ENCODE peak calls at places on chromosomes 3 and 15, in seven cellular contexts. One of them, this sample, is unnamed.

GRCh38 chr3:58495101-58495500 is 3.2 kb downstream of the KCTD6 start:
- DNase-seq in NCI-H69: peak
- DNase-seq in NCI-H510A treated with DMSO at 0.1 percent for 48 hours: no peak
- DNase-seq in NCI-H1092: no peak
- DNase-seq in activated CD4-positive, alpha-beta T cell treated with anti-CD3 and anti-CD28 coated beads, Interleukin-2, amount 50 U/mL, for 48 hours: no peak
- DNase-seq in foreskin fibroblast: peak
- DNase-seq in CD4-positive, alpha-beta T cell: no peak
- DNase-seq in this sample: peak

GRCh38 chr3:52228751-52229291 is 3.4 kb upstream of the TLR9 start:
- DNase-seq in NCI-H69: no peak
- DNase-seq in NCI-H510A treated with DMSO at 0.1 percent for 48 hours: no peak
- DNase-seq in NCI-H1092: no peak
- DNase-seq in activated CD4-positive, alpha-beta T cell treated with anti-CD3 and anti-CD28 coated beads, Interleukin-2, amount 50 U/mL, for 48 hours: no peak
- DNase-seq in foreskin fibroblast: no peak
- DNase-seq in CD4-positive, alpha-beta T cell: no peak
- DNase-seq in this sample: no peak

GRCh38 chr3:97793415-97794019 is 28.3 kb upstream of the CRYBG3 start:
- DNase-seq in NCI-H69: peak
- DNase-seq in NCI-H510A treated with DMSO at 0.1 percent for 48 hours: peak
- DNase-seq in NCI-H1092: peak
- DNase-seq in activated CD4-positive, alpha-beta T cell treated with anti-CD3 and anti-CD28 coated beads, Interleukin-2, amount 50 U/mL, for 48 hours: no peak
- DNase-seq in foreskin fibroblast: peak
- DNase-seq in CD4-positive, alpha-beta T cell: no peak
- DNase-seq in this sample: peak

GRCh38 chr3:31462050-31462569 is 70.6 kb upstream of the STT3B start:
- DNase-seq in NCI-H69: peak
- DNase-seq in NCI-H510A treated with DMSO at 0.1 percent for 48 hours: no peak
- DNase-seq in NCI-H1092: no peak
- DNase-seq in activated CD4-positive, alpha-beta T cell treated with anti-CD3 and anti-CD28 coated beads, Interleukin-2, amount 50 U/mL, for 48 hours: peak
- DNase-seq in foreskin fibroblast: no peak
- DNase-seq in CD4-positive, alpha-beta T cell: peak
- DNase-seq in this sample: no peak

GRCh38 chr3:66465587-66465986 is 35.2 kb downstream of the LRIG1 start:
- DNase-seq in NCI-H69: no peak
- DNase-seq in NCI-H510A treated with DMSO at 0.1 percent for 48 hours: no peak
- DNase-seq in NCI-H1092: no peak
- DNase-seq in activated CD4-positive, alpha-beta T cell treated with anti-CD3 and anti-CD28 coated beads, Interleukin-2, amount 50 U/mL, for 48 hours: no peak
- DNase-seq in foreskin fibroblast: no peak
- DNase-seq in CD4-positive, alpha-beta T cell: no peak
- DNase-seq in this sample: no peak

GRCh38 chr3:55556622-55557531 is 69.8 kb upstream of the WNT5A start:
- DNase-seq in NCI-H69: no peak
- DNase-seq in NCI-H510A treated with DMSO at 0.1 percent for 48 hours: no peak
- DNase-seq in NCI-H1092: no peak
- DNase-seq in activated CD4-positive, alpha-beta T cell treated with anti-CD3 and anti-CD28 coated beads, Interleukin-2, amount 50 U/mL, for 48 hours: no peak
- DNase-seq in foreskin fibroblast: peak
- DNase-seq in CD4-positive, alpha-beta T cell: no peak
- DNase-seq in this sample: peak

GRCh38 chr3:34483290-34483887 is 685.0 kb downstream of the PDCD6IP start:
- DNase-seq in NCI-H69: no peak
- DNase-seq in NCI-H510A treated with DMSO at 0.1 percent for 48 hours: no peak
- DNase-seq in NCI-H1092: no peak
- DNase-seq in activated CD4-positive, alpha-beta T cell treated with anti-CD3 and anti-CD28 coated beads, Interleukin-2, amount 50 U/mL, for 48 hours: no peak
- DNase-seq in foreskin fibroblast: no peak
- DNase-seq in CD4-positive, alpha-beta T cell: no peak
- DNase-seq in this sample: no peak

GRCh38 chr3:112446343-112446742 is 52.9 kb downstream of the BTLA start:
- DNase-seq in NCI-H69: no peak
- DNase-seq in NCI-H510A treated with DMSO at 0.1 percent for 48 hours: no peak
- DNase-seq in NCI-H1092: no peak
- DNase-seq in activated CD4-positive, alpha-beta T cell treated with anti-CD3 and anti-CD28 coated beads, Interleukin-2, amount 50 U/mL, for 48 hours: no peak
- DNase-seq in foreskin fibroblast: no peak
- DNase-seq in CD4-positive, alpha-beta T cell: no peak
- DNase-seq in this sample: peak

GRCh38 chr3:128432301-128432897 is 34.3 kb downstream of the DNAJB8 start:
- DNase-seq in NCI-H69: peak
- DNase-seq in NCI-H510A treated with DMSO at 0.1 percent for 48 hours: peak
- DNase-seq in NCI-H1092: no peak
- DNase-seq in activated CD4-positive, alpha-beta T cell treated with anti-CD3 and anti-CD28 coated beads, Interleukin-2, amount 50 U/mL, for 48 hours: no peak
- DNase-seq in foreskin fibroblast: no peak
- DNase-seq in CD4-positive, alpha-beta T cell: no peak
- DNase-seq in this sample: no peak

GRCh38 chr15:62165793-62166380 is 802 bp upstream of the C2CD4B start:
- DNase-seq in NCI-H69: peak
- DNase-seq in NCI-H510A treated with DMSO at 0.1 percent for 48 hours: no peak
- DNase-seq in NCI-H1092: no peak
- DNase-seq in activated CD4-positive, alpha-beta T cell treated with anti-CD3 and anti-CD28 coated beads, Interleukin-2, amount 50 U/mL, for 48 hours: no peak
- DNase-seq in foreskin fibroblast: no peak
- DNase-seq in CD4-positive, alpha-beta T cell: no peak
- DNase-seq in this sample: no peak

GRCh38 chr3:109985942-109986555 is 648.7 kb upstream of the DPPA4 start:
- DNase-seq in NCI-H69: no peak
- DNase-seq in NCI-H510A treated with DMSO at 0.1 percent for 48 hours: no peak
- DNase-seq in NCI-H1092: no peak
- DNase-seq in activated CD4-positive, alpha-beta T cell treated with anti-CD3 and anti-CD28 coated beads, Interleukin-2, amount 50 U/mL, for 48 hours: no peak
- DNase-seq in foreskin fibroblast: no peak
- DNase-seq in CD4-positive, alpha-beta T cell: no peak
- DNase-seq in this sample: peak

GRCh38 chr15:48493084-48493762 is 152.3 kb downstream of the FBN1 start:
- DNase-seq in NCI-H69: no peak
- DNase-seq in NCI-H510A treated with DMSO at 0.1 percent for 48 hours: no peak
- DNase-seq in NCI-H1092: no peak
- DNase-seq in activated CD4-positive, alpha-beta T cell treated with anti-CD3 and anti-CD28 coated beads, Interleukin-2, amount 50 U/mL, for 48 hours: no peak
- DNase-seq in foreskin fibroblast: peak
- DNase-seq in CD4-positive, alpha-beta T cell: no peak
- DNase-seq in this sample: peak

GRCh38 chr3:124767259-124767658 is 37.0 kb downstream of the UMPS start:
- DNase-seq in NCI-H69: no peak
- DNase-seq in NCI-H510A treated with DMSO at 0.1 percent for 48 hours: no peak
- DNase-seq in NCI-H1092: no peak
- DNase-seq in activated CD4-positive, alpha-beta T cell treated with anti-CD3 and anti-CD28 coated beads, Interleukin-2, amount 50 U/mL, for 48 hours: no peak
- DNase-seq in foreskin fibroblast: no peak
- DNase-seq in CD4-positive, alpha-beta T cell: no peak
- DNase-seq in this sample: no peak

GRCh38 chr3:38153986-38154608 is 11.2 kb upstream of the OXSR1 start:
- DNase-seq in NCI-H69: peak
- DNase-seq in NCI-H510A treated with DMSO at 0.1 percent for 48 hours: no peak
- DNase-seq in NCI-H1092: no peak
- DNase-seq in activated CD4-positive, alpha-beta T cell treated with anti-CD3 and anti-CD28 coated beads, Interleukin-2, amount 50 U/mL, for 48 hours: no peak
- DNase-seq in foreskin fibroblast: peak
- DNase-seq in CD4-positive, alpha-beta T cell: no peak
- DNase-seq in this sample: peak

GRCh38 chr3:133758969-133759739 is 13.0 kb downstream of the TF start:
- DNase-seq in NCI-H69: no peak
- DNase-seq in NCI-H510A treated with DMSO at 0.1 percent for 48 hours: no peak
- DNase-seq in NCI-H1092: no peak
- DNase-seq in activated CD4-positive, alpha-beta T cell treated with anti-CD3 and anti-CD28 coated beads, Interleukin-2, amount 50 U/mL, for 48 hours: no peak
- DNase-seq in foreskin fibroblast: no peak
- DNase-seq in CD4-positive, alpha-beta T cell: no peak
- DNase-seq in this sample: no peak

GRCh38 chr15:64894395-64895056 is 17.2 kb upstream of the ANKDD1A start:
- DNase-seq in NCI-H69: no peak
- DNase-seq in NCI-H510A treated with DMSO at 0.1 percent for 48 hours: peak
- DNase-seq in NCI-H1092: no peak
- DNase-seq in activated CD4-positive, alpha-beta T cell treated with anti-CD3 and anti-CD28 coated beads, Interleukin-2, amount 50 U/mL, for 48 hours: peak
- DNase-seq in foreskin fibroblast: no peak
- DNase-seq in CD4-positive, alpha-beta T cell: peak
- DNase-seq in this sample: no peak

GRCh38 chr3:172836390-172836997 is 86.0 kb downstream of the ECT2 start:
- DNase-seq in NCI-H69: peak
- DNase-seq in NCI-H510A treated with DMSO at 0.1 percent for 48 hours: peak
- DNase-seq in NCI-H1092: peak
- DNase-seq in activated CD4-positive, alpha-beta T cell treated with anti-CD3 and anti-CD28 coated beads, Interleukin-2, amount 50 U/mL, for 48 hours: peak
- DNase-seq in foreskin fibroblast: peak
- DNase-seq in CD4-positive, alpha-beta T cell: no peak
- DNase-seq in this sample: peak

GRCh38 chr3:71998995-71999673 is 214.2 kb upstream of the PROK2 start:
- DNase-seq in NCI-H69: no peak
- DNase-seq in NCI-H510A treated with DMSO at 0.1 percent for 48 hours: no peak
- DNase-seq in NCI-H1092: no peak
- DNase-seq in activated CD4-positive, alpha-beta T cell treated with anti-CD3 and anti-CD28 coated beads, Interleukin-2, amount 50 U/mL, for 48 hours: peak
- DNase-seq in foreskin fibroblast: peak
- DNase-seq in CD4-positive, alpha-beta T cell: no peak
- DNase-seq in this sample: peak

GRCh38 chr3:177603137-177603603 is 405.9 kb upstream of the TBL1XR1 start:
- DNase-seq in NCI-H69: no peak
- DNase-seq in NCI-H510A treated with DMSO at 0.1 percent for 48 hours: no peak
- DNase-seq in NCI-H1092: no peak
- DNase-seq in activated CD4-positive, alpha-beta T cell treated with anti-CD3 and anti-CD28 coated beads, Interleukin-2, amount 50 U/mL, for 48 hours: no peak
- DNase-seq in foreskin fibroblast: no peak
- DNase-seq in CD4-positive, alpha-beta T cell: no peak
- DNase-seq in this sample: no peak

GRCh38 chr15:52294881-52295420 is 653 bp downstream of the MYO5C start:
- DNase-seq in NCI-H69: peak
- DNase-seq in NCI-H510A treated with DMSO at 0.1 percent for 48 hours: peak
- DNase-seq in NCI-H1092: no peak
- DNase-seq in activated CD4-positive, alpha-beta T cell treated with anti-CD3 and anti-CD28 coated beads, Interleukin-2, amount 50 U/mL, for 48 hours: no peak
- DNase-seq in foreskin fibroblast: no peak
- DNase-seq in CD4-positive, alpha-beta T cell: no peak
- DNase-seq in this sample: no peak

GRCh38 chr3:4302747-4303146 is 422 bp upstream of the SETMAR start:
- DNase-seq in NCI-H69: no peak
- DNase-seq in NCI-H510A treated with DMSO at 0.1 percent for 48 hours: no peak
- DNase-seq in NCI-H1092: no peak
- DNase-seq in activated CD4-positive, alpha-beta T cell treated with anti-CD3 and anti-CD28 coated beads, Interleukin-2, amount 50 U/mL, for 48 hours: peak
- DNase-seq in foreskin fibroblast: no peak
- DNase-seq in CD4-positive, alpha-beta T cell: no peak
- DNase-seq in this sample: no peak

This sample was measured in EL.